ENCODE peak calls at places on chromosomes 13 and 19, in ten cellular contexts. X is choroid plexus epithelial cell, W is AG04450, Y is GM23338, S is heart right ventricle, I is left ventricle myocardium inferior, B is neuronal stem cell, F is foreskin fibroblast, T is fibroblast of the aortic adventitia, E is transverse colon. A is an unnamed sample.

GRCh38 chr13:51066091-51066831 is 44.8 kb downstream of the C13orf42 start:
- DNase-seq in E (no peak), X (peak; percentile 22), Y (peak; percentile 25), T (no peak), F (no peak), B (no peak), W (no peak), I (no peak), S (peak; percentile 30), A (peak; percentile 16)

GRCh38 chr19:49469828-49470614 is 4.0 kb upstream of the FLT3LG start:
- DNase-seq in W (no peak), X (no peak), Y (peak; percentile 53), F (peak; percentile 66), E (peak; percentile 72), B (no peak), T (no peak), I (no peak), S (no peak), A (peak; percentile 72)

GRCh38 chr13:97127842-97128241 is 94.3 kb upstream of the MBNL2 start:
- DNase-seq in Y (peak; percentile 56), T (no peak), S (no peak), B (no peak), I (no peak), E (no peak), W (no peak), F (no peak), X (no peak), A (no peak)

GRCh38 chr19:55552620-55553019 is 7.3 kb upstream of the SBK3 start:
- DNase-seq in S (no peak), X (peak; percentile 91), W (peak; percentile 51), B (no peak), E (no peak), F (peak; percentile 74), T (peak; percentile 77), I (no peak), Y (no peak), A (no peak)

GRCh38 chr13:22828081-22828480 is 352.7 kb upstream of the SGCG start:
- DNase-seq in E (no peak), T (no peak), S (no peak), X (no peak), B (no peak), F (no peak), I (no peak), W (no peak), Y (no peak), A (no peak)

GRCh38 chr13:79384022-79384610 is 21.9 kb downstream of the RBM26 start:
- DNase-seq in T (no peak), E (peak; percentile 28), S (no peak), X (no peak), F (no peak), B (no peak), Y (no peak), I (no peak), W (no peak), A (no peak)

GRCh38 chr19:57348136-57348535 is 2.9 kb upstream of the ZNF304 start:
- DNase-seq in F (peak; percentile 47), I (no peak), E (no peak), X (peak; percentile 51), T (peak; percentile 75), Y (no peak), S (no peak), B (no peak), W (no peak), A (no peak)

GRCh38 chr19:19171821-19172532 is 1.9 kb upstream of the MEF2B start:
- DNase-seq in I (no peak), Y (peak; percentile 61), S (no peak), F (peak; percentile 88), X (peak; percentile 80), E (no peak), W (peak; percentile 61), T (peak; percentile 55), B (no peak), A (peak; percentile 73)

GRCh38 chr19:3137139-3137538 is 1.3 kb downstream of the GNA15 start:
- DNase-seq in E (no peak), Y (no peak), T (peak; percentile 71), X (peak; percentile 20), W (no peak), I (no peak), F (peak; percentile 36), B (no peak), S (no peak), A (no peak)

GRCh38 chr13:60572003-60572792 is 175.2 kb downstream of the TDRD3 start:
- DNase-seq in X (peak; percentile 87), T (peak; percentile 63), S (no peak), F (peak; percentile 69), E (no peak), Y (peak; percentile 61), W (no peak), B (no peak), I (no peak), A (no peak)

GRCh38 chr19:9995079-9995478 is 15.2 kb downstream of the COL5A3 start:
- DNase-seq in S (no peak), X (no peak), I (no peak), W (no peak), T (no peak), E (no peak), Y (no peak), B (no peak), F (no peak), A (peak; percentile 9)

GRCh38 chr19:8120636-8121480 is 28.5 kb downstream of the FBN3 start:
- DNase-seq in I (no peak), T (no peak), F (no peak), X (no peak), W (no peak), E (no peak), Y (peak; percentile 72), S (no peak), B (no peak), A (no peak)

GRCh38 chr19:38417146-38417543 is 8.9 kb downstream of the RASGRP4 start:
- DNase-seq in E (no peak), I (no peak), S (no peak), X (no peak), F (no peak), B (no peak), W (no peak), Y (no peak), T (no peak), A (no peak)
- H3K4me3 ChIP-seq in E (no peak overlapping the region), I (no peak overlapping the region), S (no peak overlapping the region), X (no peak overlapping the region), F (no peak overlapping the region), B (no peak overlapping the region), W (no peak overlapping the region), Y (peak overlapping the region; percentile 66), T (no peak overlapping the region), A (no peak overlapping the region)

DNA sequence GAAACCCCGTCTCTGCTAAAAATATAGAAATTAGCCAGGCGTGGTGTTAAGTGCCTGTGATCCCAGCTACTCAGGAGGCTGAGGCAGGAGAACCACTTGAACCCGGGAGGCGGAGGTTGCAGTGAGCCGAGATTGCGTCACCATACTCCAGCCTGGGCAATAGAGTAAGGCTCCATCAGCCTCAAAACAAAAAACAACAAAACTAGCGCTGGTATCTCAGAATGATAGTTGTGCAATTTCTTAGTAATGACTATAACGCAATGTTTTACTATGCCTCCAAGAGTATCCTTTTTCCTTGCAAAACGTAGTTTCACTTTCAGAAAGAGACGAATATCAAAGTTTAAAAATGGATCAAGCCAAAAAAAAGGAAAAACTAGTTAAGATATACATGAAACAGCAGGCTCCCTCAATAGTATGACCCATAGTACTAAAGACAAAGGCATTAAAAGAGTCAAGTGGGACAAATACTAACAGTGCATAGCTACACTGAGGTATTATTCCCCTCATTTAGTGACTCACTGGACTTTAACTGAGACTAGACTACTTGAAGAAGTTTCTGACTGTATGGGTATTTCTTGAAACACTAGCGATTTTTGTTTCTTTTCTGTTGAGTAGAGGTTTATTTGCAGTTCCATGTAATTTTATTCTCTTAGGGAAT is 10.5 kb upstream of the ITM2B start:
- DNase-seq in X (peak; percentile 75), W (no peak), F (peak; percentile 35), S (no peak), I (peak; percentile 46), B (no peak), E (peak; percentile 19), T (peak; percentile 78), Y (no peak), A (no peak)
- H3K4me3 ChIP-seq in X (peak overlapping the region; percentile 49), W (peak overlapping the region; percentile 45), F (peak overlapping the region; percentile 16), S (peak overlapping the region; percentile 48), I (peak overlapping the region; percentile 57), B (no peak overlapping the region), E (peak overlapping the region; percentile 17), T (peak overlapping the region; percentile 55), Y (no peak overlapping the region), A (no peak overlapping the region)

DNA sequence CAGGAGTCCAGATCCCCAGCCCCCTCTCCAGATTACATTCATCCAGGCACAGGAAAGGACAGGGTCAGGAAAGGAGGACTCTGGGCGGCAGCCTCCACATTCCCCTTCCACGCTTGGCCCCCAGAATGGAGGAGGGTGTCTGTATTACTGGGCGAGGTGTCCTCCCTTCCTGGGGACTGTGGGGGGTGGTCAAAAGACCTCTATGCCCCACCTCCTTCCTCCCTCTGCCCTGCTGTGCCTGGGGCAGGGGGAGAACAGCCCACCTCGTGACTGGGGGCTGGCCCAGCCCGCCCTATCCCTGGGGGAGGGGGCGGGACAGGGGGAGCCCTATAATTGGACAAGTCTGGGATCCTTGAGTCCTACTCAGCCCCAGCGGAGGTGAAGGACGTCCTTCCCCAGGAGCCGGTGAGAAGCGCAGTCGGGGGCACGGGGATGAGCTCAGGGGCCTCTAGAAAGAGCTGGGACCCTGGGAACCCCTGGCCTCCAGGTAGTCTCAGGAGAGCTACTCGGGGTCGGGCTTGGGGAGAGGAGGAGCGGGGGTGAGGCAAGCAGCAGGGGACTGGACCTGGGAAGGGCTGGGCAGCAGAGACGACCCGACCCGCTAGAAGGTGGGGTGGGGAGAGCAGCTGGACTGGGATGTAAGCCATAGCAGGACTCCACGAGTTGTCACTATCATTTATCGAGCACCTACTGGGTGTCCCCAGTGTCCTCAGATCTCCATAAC is at the start of gene APOE:
- DNase-seq in W (no peak), S (no peak), E (peak; percentile 33), B (peak; percentile 48), X (peak; percentile 45), I (no peak), Y (peak; percentile 91), T (no peak), F (no peak), A (no peak)
- H3K4me3 ChIP-seq in W (peak within 1 kb of the TSS; percentile 40), S (peak within 1 kb of the TSS; percentile 25), E (no peak within 1 kb of the TSS), B (peak within 1 kb of the TSS; percentile 80), X (peak within 1 kb of the TSS; percentile 66), I (peak within 1 kb of the TSS; percentile 36), Y (peak within 1 kb of the TSS; percentile 95), T (peak within 1 kb of the TSS; percentile 28), F (no peak within 1 kb of the TSS), A (no peak within 1 kb of the TSS)

DNA sequence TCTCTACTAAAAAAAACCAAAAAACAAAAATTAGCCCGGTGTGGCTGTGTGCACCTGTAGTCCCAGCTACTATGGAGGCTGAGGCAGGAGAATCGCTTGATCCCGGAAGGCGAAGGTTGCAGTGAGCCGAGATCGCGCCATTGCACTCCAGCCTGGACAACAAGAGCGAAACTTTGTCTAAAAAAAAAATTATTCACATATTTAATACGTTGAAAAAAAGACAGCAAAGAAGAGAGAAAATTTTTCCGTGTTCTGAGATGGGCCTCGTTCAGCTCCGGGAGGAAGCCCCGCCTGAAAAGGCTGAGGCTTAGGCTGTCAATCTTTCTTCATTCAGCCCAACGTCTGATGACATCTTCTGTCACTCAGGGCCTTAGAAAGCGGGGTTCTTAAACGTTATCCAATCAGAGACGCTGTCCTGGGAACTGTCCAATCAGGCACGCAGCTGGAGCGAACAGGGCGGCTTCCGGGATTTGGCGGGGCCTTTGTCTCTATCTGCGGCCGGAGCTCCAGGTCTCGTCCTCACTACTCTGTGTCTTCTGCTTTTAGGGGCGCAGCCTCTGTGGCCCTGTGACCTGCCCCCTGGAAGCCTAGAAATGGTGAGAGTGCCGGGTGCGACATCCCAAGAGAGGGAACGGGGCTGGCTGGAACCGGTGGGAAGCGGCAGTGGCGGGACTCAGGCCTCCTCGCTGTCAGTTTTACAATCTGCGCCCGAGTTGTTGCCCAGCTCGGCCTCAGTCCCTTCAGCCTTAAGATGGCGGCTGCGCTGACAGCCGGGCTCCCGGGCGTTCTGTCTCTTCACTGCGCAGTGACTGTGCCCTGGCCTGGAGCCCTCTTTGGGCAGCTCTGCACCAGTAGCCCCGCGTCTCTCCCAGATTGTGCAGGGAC is at the start of gene ZNF726:
- DNase-seq in S (peak; percentile 92), X (peak; percentile 97), I (peak; percentile 84), F (peak; percentile 95), T (peak; percentile 91), Y (peak; percentile 4), B (peak; percentile 33), W (peak; percentile 59), E (peak; percentile 76), A (peak; percentile 91)
- H3K4me3 ChIP-seq in S (peak within 1 kb of the TSS; percentile 79), X (peak within 1 kb of the TSS; percentile 89), I (peak within 1 kb of the TSS; percentile 77), F (peak within 1 kb of the TSS; percentile 73), T (peak within 1 kb of the TSS; percentile 92), Y (no peak within 1 kb of the TSS), B (peak within 1 kb of the TSS; percentile 86), W (peak within 1 kb of the TSS; percentile 94), E (peak within 1 kb of the TSS; percentile 35), A (peak within 1 kb of the TSS; percentile 93)

A was measured in OCI-LY7.